ENCODE peak calls at places on chromosomes 13 and 19, in four cellular contexts. One of them, this sample, is unnamed.

GRCh38 chr19:29524912-29525870 is 603 bp upstream of the VSTM2B start:
- DNase-seq in uterus: no peak
- DNase-seq in CD8-positive, alpha-beta memory T cell: no peak
- DNase-seq in left ventricle myocardium inferior: peak; percentile 8
- DNase-seq in this sample: no peak

GRCh38 chr13:51721485-51721884 is 82.5 kb downstream of the DHRS12 start:
- DNase-seq in left ventricle myocardium inferior: peak; percentile 34
- DNase-seq in uterus: peak; percentile 47
- DNase-seq in CD8-positive, alpha-beta memory T cell: no peak
- DNase-seq in this sample: no peak

GRCh38 chr13:70386919-70387318 is 278.7 kb upstream of the KLHL1 start:
- DNase-seq in CD8-positive, alpha-beta memory T cell: no peak
- DNase-seq in uterus: no peak
- DNase-seq in left ventricle myocardium inferior: no peak
- DNase-seq in this sample: no peak

GRCh38 chr19:45876411-45877197 is 9.3 kb downstream of the IRF2BP1 start:
- DNase-seq in uterus: no peak
- DNase-seq in left ventricle myocardium inferior: peak; percentile 41
- DNase-seq in CD8-positive, alpha-beta memory T cell: no peak
- DNase-seq in this sample: peak; percentile 80

GRCh38 chr19:9565900-9566705 is 18.2 kb downstream of the ZNF121 start:
- DNase-seq in left ventricle myocardium inferior: no peak
- DNase-seq in uterus: no peak
- DNase-seq in CD8-positive, alpha-beta memory T cell: no peak
- DNase-seq in this sample: peak; percentile 16

GRCh38 chr13:95117092-95117491 is 184.2 kb downstream of the ABCC4 start:
- DNase-seq in uterus: no peak
- DNase-seq in left ventricle myocardium inferior: no peak
- DNase-seq in CD8-positive, alpha-beta memory T cell: no peak
- DNase-seq in this sample: no peak

GRCh38 chr19:40610396-40611064 is 9.4 kb downstream of the LTBP4 start:
- DNase-seq in CD8-positive, alpha-beta memory T cell: peak; percentile 74
- DNase-seq in uterus: no peak
- DNase-seq in left ventricle myocardium inferior: peak; percentile 74
- DNase-seq in this sample: no peak

GRCh38 chr19:16944626-16945363 is 56.0 kb downstream of the F2RL3 start:
- DNase-seq in CD8-positive, alpha-beta memory T cell: no peak
- DNase-seq in left ventricle myocardium inferior: no peak
- DNase-seq in uterus: no peak
- DNase-seq in this sample: no peak

GRCh38 chr19:30711296-30711695 is 339.1 kb downstream of the ZNF536 start:
- DNase-seq in CD8-positive, alpha-beta memory T cell: no peak
- DNase-seq in left ventricle myocardium inferior: no peak
- DNase-seq in uterus: no peak
- DNase-seq in this sample: peak; percentile 94

GRCh38 chr13:79225487-79226232 is 180.4 kb downstream of the RBM26 start:
- DNase-seq in CD8-positive, alpha-beta memory T cell: no peak
- DNase-seq in uterus: no peak
- DNase-seq in left ventricle myocardium inferior: no peak
- DNase-seq in this sample: peak; percentile 22

GRCh38 chr13:59531571-59532091 is 632.1 kb downstream of the DIAPH3 start:
- DNase-seq in left ventricle myocardium inferior: peak; percentile 85
- DNase-seq in CD8-positive, alpha-beta memory T cell: no peak
- DNase-seq in uterus: peak; percentile 25
- DNase-seq in this sample: peak; percentile 84

GRCh38 chr13:40155176-40155575 is 499.7 kb downstream of the COG6 start:
- DNase-seq in left ventricle myocardium inferior: no peak
- DNase-seq in CD8-positive, alpha-beta memory T cell: no peak
- DNase-seq in uterus: no peak
- DNase-seq in this sample: no peak

GRCh38 chr13:24207841-24208240 is 47.3 kb downstream of the SPATA13 start:
- DNase-seq in left ventricle myocardium inferior: no peak
- DNase-seq in CD8-positive, alpha-beta memory T cell: no peak
- DNase-seq in uterus: no peak
- DNase-seq in this sample: no peak

GRCh38 chr19:29544656-29545360 is 19.0 kb downstream of the VSTM2B start:
- DNase-seq in CD8-positive, alpha-beta memory T cell: no peak
- DNase-seq in left ventricle myocardium inferior: no peak
- DNase-seq in uterus: peak; percentile 1
- DNase-seq in this sample: no peak

GRCh38 chr13:110240943-110241342 is 66.0 kb downstream of the COL4A1 start:
- DNase-seq in CD8-positive, alpha-beta memory T cell: no peak
- DNase-seq in uterus: no peak
- DNase-seq in left ventricle myocardium inferior: no peak
- DNase-seq in this sample: no peak

GRCh38 chr19:38683393-38684077 is 36.1 kb downstream of the ACTN4 start:
- DNase-seq in left ventricle myocardium inferior: no peak
- DNase-seq in uterus: peak; percentile 72
- DNase-seq in CD8-positive, alpha-beta memory T cell: peak; percentile 34
- DNase-seq in this sample: peak; percentile 69

GRCh38 chr19:42512743-42513304 is 15.5 kb downstream of the CEACAM1 start:
- DNase-seq in uterus: no peak
- DNase-seq in left ventricle myocardium inferior: no peak
- DNase-seq in CD8-positive, alpha-beta memory T cell: no peak
- DNase-seq in this sample: no peak

GRCh38 chr19:1266116-1266817 is 2.9 kb upstream of the CIRBP start:
- DNase-seq in CD8-positive, alpha-beta memory T cell: peak; percentile 87
- DNase-seq in left ventricle myocardium inferior: peak; percentile 90
- DNase-seq in uterus: peak; percentile 92
- DNase-seq in this sample: peak; percentile 86

GRCh38 chr13:20462533-20462915 is 63.1 kb downstream of the CRYL1 start:
- DNase-seq in left ventricle myocardium inferior: no peak
- DNase-seq in uterus: no peak
- DNase-seq in CD8-positive, alpha-beta memory T cell: no peak
- DNase-seq in this sample: no peak

GRCh38 chr13:50574731-50575130 is 268.8 kb downstream of the DLEU7 start:
- DNase-seq in uterus: no peak
- DNase-seq in CD8-positive, alpha-beta memory T cell: no peak
- DNase-seq in left ventricle myocardium inferior: no peak
- DNase-seq in this sample: no peak

GRCh38 chr19:43618921-43619261 is 538 bp downstream of the ZNF428 start:
- DNase-seq in CD8-positive, alpha-beta memory T cell: no peak
- DNase-seq in left ventricle myocardium inferior: no peak
- DNase-seq in uterus: peak; percentile 36
- DNase-seq in this sample: peak; percentile 91

GRCh38 chr13:28636677-28637317 is 22.1 kb upstream of the POMP start:
- DNase-seq in uterus: no peak
- DNase-seq in left ventricle myocardium inferior: no peak
- DNase-seq in CD8-positive, alpha-beta memory T cell: peak; percentile 25
- DNase-seq in this sample: peak; percentile 60

GRCh38 chr19:30225615-30226463 is 146.3 kb upstream of the ZNF536 start:
- DNase-seq in CD8-positive, alpha-beta memory T cell: no peak
- DNase-seq in uterus: no peak
- DNase-seq in left ventricle myocardium inferior: no peak
- DNase-seq in this sample: peak; percentile 30

GRCh38 chr13:44815507-44816074 is 173.7 kb downstream of the NUFIP1 start:
- DNase-seq in uterus: peak; percentile 54
- DNase-seq in left ventricle myocardium inferior: no peak
- DNase-seq in CD8-positive, alpha-beta memory T cell: no peak
- DNase-seq in this sample: peak; percentile 9

GRCh38 chr13:40120781-40121180 is 465.3 kb downstream of the COG6 start:
- DNase-seq in CD8-positive, alpha-beta memory T cell: no peak
- DNase-seq in left ventricle myocardium inferior: no peak
- DNase-seq in uterus: no peak
- DNase-seq in this sample: no peak

GRCh38 chr13:22049384-22049783 is 378.5 kb downstream of the FGF9 start:
- DNase-seq in CD8-positive, alpha-beta memory T cell: no peak
- DNase-seq in uterus: no peak
- DNase-seq in left ventricle myocardium inferior: no peak
- DNase-seq in this sample: no peak

GRCh38 chr19:46674416-46675178 is 13.6 kb upstream of the DACT3 start:
- DNase-seq in uterus: no peak
- DNase-seq in left ventricle myocardium inferior: no peak
- DNase-seq in CD8-positive, alpha-beta memory T cell: no peak
- DNase-seq in this sample: peak; percentile 50

GRCh38 chr19:11693505-11694499 is 44.9 kb downstream of the ZNF823 start:
- DNase-seq in CD8-positive, alpha-beta memory T cell: no peak
- DNase-seq in left ventricle myocardium inferior: no peak
- DNase-seq in uterus: no peak
- DNase-seq in this sample: peak; percentile 72

GRCh38 chr19:2253106-2254051 is 2.8 kb downstream of the JSRP1 start:
- DNase-seq in CD8-positive, alpha-beta memory T cell: peak; percentile 60
- DNase-seq in left ventricle myocardium inferior: no peak
- DNase-seq in uterus: no peak
- DNase-seq in this sample: no peak

DNA sequence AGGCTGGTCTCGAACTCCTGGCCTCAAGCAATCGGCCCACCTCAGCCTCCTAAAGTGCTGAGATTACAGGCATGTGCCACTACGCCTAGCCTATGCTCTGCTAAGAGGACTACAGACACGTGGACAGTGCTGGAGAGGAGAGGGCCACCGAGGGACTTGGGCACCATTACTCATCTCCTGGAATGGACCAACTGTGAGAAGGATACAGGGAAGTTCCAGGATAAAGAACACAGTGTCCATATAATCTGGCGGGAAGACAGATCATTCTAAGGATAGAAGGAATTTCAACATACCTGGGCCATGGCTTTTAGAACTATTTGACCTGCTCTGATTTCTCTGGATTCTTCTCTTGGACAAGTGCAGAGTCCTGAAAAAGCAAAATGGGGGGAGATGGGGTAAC is 12.8 kb downstream of the ZNF565 start:
- DNase-seq in CD8-positive, alpha-beta memory T cell: no peak
- DNase-seq in left ventricle myocardium inferior: no peak
- DNase-seq in uterus: no peak
- DNase-seq in this sample: no peak
- H3K27ac ChIP-seq in CD8-positive, alpha-beta memory T cell: no peak overlapping the region
- H3K27ac ChIP-seq in left ventricle myocardium inferior: no peak overlapping the region
- H3K27ac ChIP-seq in uterus: no peak overlapping the region
- H3K27ac ChIP-seq in this sample: no peak overlapping the region

GRCh38 chr19:18729933-18730530 is 46.6 kb downstream of the CRTC1 start:
- DNase-seq in uterus: no peak
- DNase-seq in CD8-positive, alpha-beta memory T cell: no peak
- DNase-seq in left ventricle myocardium inferior: no peak
- DNase-seq in this sample: no peak
- H3K4me3 ChIP-seq in uterus: no peak overlapping the region
- H3K4me3 ChIP-seq in CD8-positive, alpha-beta memory T cell: no peak overlapping the region
- H3K4me3 ChIP-seq in left ventricle myocardium inferior: no peak overlapping the region
- H3K4me3 ChIP-seq in this sample: no peak overlapping the region

GRCh38 chr13:38856065-38856464 is 134.6 kb downstream of the STOML3 start:
- DNase-seq in uterus: no peak
- DNase-seq in CD8-positive, alpha-beta memory T cell: no peak
- DNase-seq in left ventricle myocardium inferior: no peak
- DNase-seq in this sample: no peak
- H3K27ac ChIP-seq in uterus: no peak overlapping the region
- H3K27ac ChIP-seq in CD8-positive, alpha-beta memory T cell: no peak overlapping the region
- H3K27ac ChIP-seq in left ventricle myocardium inferior: no peak overlapping the region
- H3K27ac ChIP-seq in this sample: no peak overlapping the region

DNA sequence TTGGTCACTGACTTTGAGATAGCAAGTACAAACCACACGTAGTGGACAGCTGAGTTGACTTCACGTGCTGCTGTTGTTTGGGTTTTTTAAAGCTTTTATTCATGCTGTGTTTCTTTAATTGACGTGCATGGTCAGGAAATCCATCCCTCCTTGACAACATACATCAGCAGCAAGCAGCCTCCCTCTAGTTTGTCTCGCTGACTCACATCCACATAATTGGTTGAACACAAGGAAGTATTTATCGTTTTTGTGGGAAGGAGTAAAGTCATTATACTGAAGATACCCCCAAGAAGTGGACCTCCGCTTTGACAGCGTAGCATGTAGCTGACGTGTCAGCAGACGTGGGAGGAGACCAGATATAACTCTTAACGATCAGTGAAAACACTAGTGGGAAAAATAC is 355.8 kb downstream of the MYO16 start:
- DNase-seq in uterus: no peak
- DNase-seq in CD8-positive, alpha-beta memory T cell: no peak
- DNase-seq in left ventricle myocardium inferior: no peak
- DNase-seq in this sample: no peak
- H3K4me3 ChIP-seq in uterus: no peak overlapping the region
- H3K4me3 ChIP-seq in CD8-positive, alpha-beta memory T cell: no peak overlapping the region
- H3K4me3 ChIP-seq in left ventricle myocardium inferior: no peak overlapping the region
- H3K4me3 ChIP-seq in this sample: no peak overlapping the region

GRCh38 chr19:51799311-51799997 is 4.5 kb downstream of the FPR3 start:
- DNase-seq in left ventricle myocardium inferior: peak; percentile 89
- DNase-seq in CD8-positive, alpha-beta memory T cell: no peak
- DNase-seq in uterus: peak; percentile 78
- DNase-seq in this sample: peak; percentile 66

GRCh38 chr19:51796195-51796679 is 1.3 kb downstream of the FPR3 start:
- DNase-seq in uterus: no peak
- DNase-seq in left ventricle myocardium inferior: no peak
- DNase-seq in CD8-positive, alpha-beta memory T cell: no peak
- DNase-seq in this sample: no peak

GRCh38 chr19:51799998-51800848 is 5.3 kb downstream of the FPR3 start:
- DNase-seq in CD8-positive, alpha-beta memory T cell: no peak
- DNase-seq in left ventricle myocardium inferior: peak; percentile 87
- DNase-seq in uterus: peak; percentile 79
- DNase-seq in this sample: no peak

GRCh38 chr19:51798958-51799310 is 4.0 kb downstream of the FPR3 start:
- DNase-seq in left ventricle myocardium inferior: peak; percentile 58
- DNase-seq in CD8-positive, alpha-beta memory T cell: no peak
- DNase-seq in uterus: no peak
- DNase-seq in this sample: no peak

DNA sequence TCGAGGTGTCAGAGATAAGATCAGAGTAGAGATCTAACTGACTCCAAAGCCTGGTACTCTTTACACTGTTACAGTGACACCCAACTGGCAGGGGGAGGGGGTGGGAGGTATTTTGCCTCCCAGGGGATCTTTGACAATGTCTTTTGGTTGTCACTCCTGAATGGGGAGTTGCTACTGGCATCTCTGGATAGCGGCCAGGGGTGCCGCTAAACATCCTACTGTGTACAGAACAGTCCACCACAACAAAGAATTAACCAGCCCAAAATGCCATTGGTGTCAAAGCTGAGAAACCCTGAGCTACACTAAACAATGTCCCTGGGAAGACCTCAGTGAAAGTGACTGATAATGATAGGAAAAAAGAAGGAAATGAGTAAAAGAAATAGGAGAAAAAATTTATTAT is 3.2 kb downstream of the FPR3 start:
- DNase-seq in CD8-positive, alpha-beta memory T cell: no peak
- DNase-seq in uterus: no peak
- DNase-seq in left ventricle myocardium inferior: no peak
- DNase-seq in this sample: no peak
- H3K27ac ChIP-seq in CD8-positive, alpha-beta memory T cell: peak overlapping the region; percentile 80
- H3K27ac ChIP-seq in uterus: no peak overlapping the region
- H3K27ac ChIP-seq in left ventricle myocardium inferior: peak overlapping the region; percentile 97
- H3K27ac ChIP-seq in this sample: no peak overlapping the region